ENCODE peak calls at places on chromosome 11, in eight cellular contexts. T is GM12865, W is tibial artery, D is A549, O is PC-3, P is cardiac muscle cell, Z is kidney epithelial cell, F is psoas muscle. C is an unnamed sample.

GRCh38 chr11:122817121-122817520 is 21.2 kb upstream of the CRTAM start:
- DNase-seq in F (no peak), D (no peak), W (no peak), T (no peak), O (peak), P (peak), Z (no peak), C (no peak)

GRCh38 chr11:130945945-130946344 is 29.7 kb upstream of the SNX19 start:
- DNase-seq in F (peak), D (no peak), W (peak), T (no peak), P (peak), O (peak), Z (peak), C (peak)

GRCh38 chr11:123000721-123001120 is 19.1 kb upstream of the BSX start:
- DNase-seq in O (no peak), W (no peak), D (no peak), F (no peak), P (no peak), Z (no peak), T (no peak), C (no peak)

GRCh38 chr11:63937713-63938480 is 905 bp upstream of the NAA40 start:
- DNase-seq in T (peak), F (no peak), Z (no peak), O (peak), P (no peak), W (no peak), D (no peak), C (no peak)

GRCh38 chr11:85483861-85484260 is 143.3 kb downstream of the DLG2 start:
- DNase-seq in Z (no peak), D (no peak), W (no peak), O (no peak), F (no peak), P (peak), T (peak), C (peak)

GRCh38 chr11:111469200-111469599 is 43.0 kb downstream of the BTG4 start:
- DNase-seq in Z (no peak), F (no peak), W (no peak), D (no peak), O (no peak), P (no peak), T (peak), C (no peak)

GRCh38 chr11:2271327-2272240 is 1.2 kb upstream of the ASCL2 start:
- DNase-seq in T (no peak), P (no peak), F (no peak), Z (no peak), D (no peak), O (no peak), W (peak), C (no peak)

GRCh38 chr11:57432714-57433163 is 5.8 kb upstream of the SLC43A3 start:
- DNase-seq in F (no peak), T (peak), D (no peak), Z (peak), P (peak), O (peak), W (no peak), C (peak)

GRCh38 chr11:94171693-94172440 is 43.2 kb downstream of the PANX1 start:
- DNase-seq in D (peak), W (no peak), O (peak), Z (no peak), T (peak), P (peak), F (no peak), C (no peak)

GRCh38 chr11:134291196-134291595 is 15.0 kb downstream of the GLB1L3 start:
- DNase-seq in O (no peak), W (no peak), F (no peak), Z (no peak), D (no peak), T (no peak), P (no peak), C (no peak)

GRCh38 chr11:66841861-66842260 is 1.4 kb upstream of the RCE1 start:
- DNase-seq in F (no peak), T (no peak), W (no peak), D (no peak), O (no peak), Z (no peak), P (no peak), C (no peak)

GRCh38 chr11:107928767-107929507 is 689 bp downstream of the RAB39A start:
- DNase-seq in D (peak), F (no peak), W (peak), Z (no peak), O (no peak), P (no peak), T (peak), C (no peak)

GRCh38 chr11:7143908-7144307 is 55.1 kb downstream of the RBMXL2 start:
- DNase-seq in Z (no peak), W (no peak), T (no peak), F (no peak), D (peak), P (peak), O (peak), C (peak)
- H3K4me3 ChIP-seq in Z (no peak), W (no peak), T (no peak), F (no peak), D (no peak), P (no peak), O (no peak), C (no peak)

DNA sequence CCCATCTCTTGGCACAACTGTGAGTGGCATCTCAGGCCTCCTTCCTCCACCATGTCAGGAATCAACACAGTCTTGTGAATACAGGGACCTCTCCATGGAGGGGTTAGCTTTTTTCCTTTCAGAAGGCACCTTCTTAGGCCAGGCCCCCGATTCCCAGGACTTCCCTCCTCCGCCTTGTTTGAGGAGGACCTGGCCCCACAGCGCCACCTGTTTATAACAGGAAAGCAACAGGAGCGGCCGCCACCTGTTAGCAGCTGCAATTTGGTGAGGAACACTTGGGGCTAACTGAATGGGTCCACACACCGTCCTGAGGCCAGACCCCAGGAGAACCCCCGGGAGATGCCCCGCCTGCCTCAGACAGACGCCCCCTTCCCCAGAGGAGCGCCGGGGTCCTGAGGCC is 3.8 kb upstream of the PKP3 start:
- DNase-seq in D (no peak), P (no peak), W (no peak), F (no peak), O (peak), Z (no peak), T (no peak), C (no peak)
- TF ChIP-seq CTCF in D (no peak), P (no peak), W (no peak), F (no peak), O (peak), Z (no peak), T (no peak), C (no peak)

GRCh38 chr11:32012066-32012465 is 78.8 kb upstream of the RCN1 start:
- DNase-seq in Z (no peak), P (no peak), T (no peak), O (no peak), D (no peak), W (no peak), F (no peak), C (no peak)
- H3K4me3 ChIP-seq in Z (no peak), P (no peak), T (no peak), O (no peak), D (no peak), W (no peak), F (no peak), C (no peak)

DNA sequence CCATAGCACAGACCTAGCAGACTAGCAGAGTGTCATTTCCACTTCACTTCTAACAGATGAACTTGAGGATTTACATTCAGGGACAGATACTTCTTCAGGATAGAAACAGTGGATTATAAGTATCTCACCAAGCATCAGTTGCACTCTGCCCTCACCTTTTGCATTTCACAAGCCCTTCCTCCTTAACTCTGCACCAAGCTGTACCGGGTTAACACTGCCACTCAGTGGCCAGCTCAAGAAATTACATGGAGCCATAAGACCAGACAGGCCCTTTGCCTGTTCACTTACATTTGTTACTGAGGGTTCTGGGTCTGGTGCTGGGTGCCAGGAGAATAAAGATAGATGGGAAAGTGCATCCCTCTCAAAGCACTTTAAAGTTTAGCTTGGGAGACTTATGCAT is 309.8 kb downstream of the SHANK2 start:
- DNase-seq in P (no peak), W (no peak), T (peak), D (peak), F (no peak), Z (no peak), O (no peak), C (no peak)
- TF ChIP-seq CTCF in P (peak), W (no peak), T (peak), D (peak), F (no peak), Z (peak), O (peak), C (peak)

GRCh38 chr11:118301600-118302195 is 2.8 kb upstream of the CD3E start:
- DNase-seq in Z (no peak), W (no peak), P (no peak), F (no peak), D (no peak), T (no peak), O (no peak), C (no peak)

GRCh38 chr11:118304809-118305248 is 299 bp downstream of the CD3E start:
- DNase-seq in F (no peak), D (no peak), W (no peak), Z (no peak), O (no peak), T (no peak), P (no peak), C (no peak)

GRCh38 chr11:118306556-118306955 is 2.0 kb downstream of the CD3E start:
- DNase-seq in W (no peak), T (no peak), O (no peak), Z (no peak), D (no peak), F (no peak), P (peak), C (no peak)

GRCh38 chr11:118305726-118306125 is 1.2 kb downstream of the CD3E start:
- DNase-seq in Z (no peak), O (no peak), D (no peak), W (no peak), P (no peak), F (no peak), T (no peak), C (no peak)

GRCh38 chr11:118304227-118304808 is at the start of gene CD3E:
- DNase-seq in Z (no peak), D (no peak), F (no peak), W (no peak), P (no peak), T (peak), O (no peak), C (no peak)
- H3K4me3 ChIP-seq in Z (no peak), D (no peak), F (no peak), W (no peak), P (no peak), T (no peak), O (no peak), C (no peak)